ENCODE peak calls at places on chromosome 15, in eight cellular contexts. K is suprapubic skin, W is ovary, F is K562, X is A549, O is transverse colon, L is tibial nerve, A is upper lobe of left lung. V is an unnamed sample.

GRCh38 chr15:52261498-52262242 is 33.9 kb downstream of the MYO5C start:
- DNase-seq in F (no peak), A (no peak), X (peak; percentile 74), O (peak; percentile 61), W (no peak), L (peak; percentile 35), K (peak; percentile 82), V (peak; percentile 65)

GRCh38 chr15:68699881-68700394 is 120.8 kb downstream of the ANP32A start:
- DNase-seq in W (peak; percentile 53), F (no peak), A (peak; percentile 62), O (no peak), X (no peak), L (no peak), K (no peak), V (no peak)

GRCh38 chr15:64532921-64533320 is 72.5 kb downstream of the ZNF609 start:
- DNase-seq in A (no peak), L (no peak), X (no peak), F (no peak), W (no peak), K (no peak), O (no peak), V (no peak)

GRCh38 chr15:71294636-71295241 is 179.5 kb downstream of the THSD4 start:
- DNase-seq in O (peak; percentile 88), A (no peak), F (no peak), K (no peak), L (no peak), X (peak; percentile 99), W (no peak), V (no peak)

GRCh38 chr15:98549003-98549402 is 99.3 kb upstream of the IGF1R start:
- DNase-seq in W (no peak), L (no peak), O (no peak), K (no peak), A (no peak), X (no peak), F (no peak), V (no peak)

GRCh38 chr15:69298697-69299441 is at the start of gene PAQR5:
- DNase-seq in K (no peak), W (no peak), X (peak; percentile 63), A (peak; percentile 93), O (peak; percentile 75), L (no peak), F (peak; percentile 79), V (peak; percentile 68)

GRCh38 chr15:101024709-101025108 is 105.6 kb downstream of the LRRK1 start:
- DNase-seq in W (peak; percentile 30), F (no peak), A (no peak), O (peak; percentile 5), K (peak; percentile 50), L (no peak), X (no peak), V (peak; percentile 11)

GRCh38 chr15:92637621-92638020 is 18.0 kb downstream of the FAM174B start:
- DNase-seq in X (no peak), L (no peak), O (no peak), W (no peak), F (no peak), K (no peak), A (peak; percentile 17), V (peak; percentile 25)

GRCh38 chr15:55133972-55134371 is 62.8 kb downstream of the RSL24D1 start:
- DNase-seq in X (no peak), O (no peak), F (no peak), K (no peak), W (no peak), A (no peak), L (no peak), V (no peak)
- TF ChIP-seq EP300 in X (no peak), O (no peak), F (no peak), K (no peak), W (no peak), A (no peak), L (no peak), V (no peak)

DNA sequence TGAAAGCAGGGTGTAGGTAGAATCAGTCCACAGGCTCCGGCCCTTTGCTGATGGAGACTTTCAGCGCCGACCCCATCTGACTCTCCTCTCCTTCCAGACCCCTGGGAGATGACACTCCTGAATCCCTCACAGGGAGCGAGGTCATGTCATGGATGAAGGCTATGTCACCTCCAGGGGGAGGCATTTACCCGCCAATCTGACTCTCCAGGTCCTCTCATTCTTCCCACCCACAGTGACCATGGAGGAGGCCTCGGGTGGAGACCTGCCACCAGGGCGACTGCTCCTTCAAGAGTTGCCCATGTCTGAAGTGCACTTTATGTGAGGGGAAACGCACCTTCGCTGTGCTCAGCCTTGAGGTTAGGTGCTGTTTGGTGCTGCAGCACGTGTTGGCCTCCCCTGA is 112.7 kb downstream of the KLF13 start:
- DNase-seq in W (no peak), K (peak; percentile 63), A (no peak), F (peak; percentile 44), O (peak; percentile 66), L (no peak), X (peak; percentile 75), V (no peak)
- TF ChIP-seq CTCF in W (no peak), K (no peak), A (peak; percentile 26), F (peak; percentile 66), O (peak; percentile 45), L (no peak), X (peak; percentile 58), V (no peak)

DNA sequence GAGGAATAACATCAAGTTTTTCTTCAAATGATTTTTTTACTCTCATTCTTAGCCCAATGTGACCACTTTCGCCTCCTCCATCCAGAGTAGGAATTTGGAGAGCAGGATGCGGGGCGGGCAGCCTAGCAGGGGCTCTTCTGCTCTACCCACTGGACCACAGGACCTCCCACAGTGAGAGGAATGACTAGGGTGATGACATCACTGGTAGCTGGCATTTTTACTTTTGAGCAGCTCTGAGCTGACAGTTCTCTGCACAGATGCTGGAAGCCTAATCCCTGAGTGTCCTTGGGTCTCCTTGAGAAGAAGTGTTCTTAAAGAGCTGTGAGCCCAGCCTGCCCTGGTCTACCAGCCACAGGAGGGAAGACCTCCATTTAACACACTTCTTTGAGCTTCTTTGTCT is 1.4 kb upstream of the HCN4 start:
- DNase-seq in W (no peak), X (no peak), A (no peak), F (no peak), O (no peak), L (no peak), K (no peak), V (no peak)
- TF ChIP-seq EP300 in W (no peak), X (no peak), A (no peak), F (no peak), O (no peak), L (no peak), K (no peak), V (no peak)

DNA sequence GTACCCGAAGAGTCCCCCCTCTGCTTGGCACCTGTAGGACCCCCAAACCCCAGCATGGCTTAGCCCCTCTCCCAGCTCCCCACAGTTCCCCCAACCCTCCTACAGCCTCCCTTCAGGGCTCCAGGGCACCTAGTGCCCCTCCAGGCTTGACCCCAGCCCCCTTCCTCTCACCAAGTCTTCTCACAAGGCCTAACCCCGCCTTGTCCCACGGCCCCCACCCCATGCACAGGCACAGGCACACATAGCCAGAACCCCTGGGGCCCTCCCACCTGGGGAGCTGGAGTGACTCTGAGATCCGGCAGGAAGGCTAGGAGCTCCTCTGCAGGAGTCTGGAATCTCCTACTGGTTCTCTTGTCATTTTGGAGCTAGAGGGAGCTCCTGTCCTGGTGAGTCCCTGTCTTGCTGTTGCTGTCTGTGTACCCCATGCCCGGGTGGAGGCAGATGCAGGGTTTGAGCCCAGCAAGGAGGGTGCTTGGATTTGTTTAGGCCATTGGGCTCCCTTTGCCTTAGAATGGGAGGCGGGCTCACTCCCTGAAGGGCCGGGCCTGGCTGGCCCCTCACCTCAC is 39.6 kb downstream of the KLF13 start:
- DNase-seq in X (no peak), L (peak; percentile 37), A (no peak), W (peak; percentile 50), O (peak; percentile 49), K (peak; percentile 73), F (no peak), V (no peak)
- TF ChIP-seq CTCF in X (no peak), L (no peak), A (no peak), W (no peak), O (no peak), K (no peak), F (no peak), V (no peak)

DNA sequence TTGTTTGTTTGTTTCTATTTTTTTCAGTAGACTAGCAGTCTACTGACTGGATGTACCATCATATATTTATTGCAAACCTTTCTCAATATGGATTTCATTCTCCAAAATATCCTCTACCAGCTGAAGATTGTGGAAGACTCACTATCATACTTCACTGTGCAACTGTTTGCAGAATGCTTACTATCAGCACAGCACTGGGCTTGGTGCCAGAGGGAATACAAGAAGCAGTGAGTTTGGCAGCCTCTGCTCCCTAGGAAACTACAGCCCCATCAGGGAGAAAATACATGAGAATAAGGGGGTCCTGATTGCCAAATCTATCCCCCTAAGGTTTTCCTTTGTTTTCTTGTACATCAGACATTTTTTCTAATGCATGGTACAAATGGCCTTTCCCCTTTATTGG is 27.5 kb downstream of the AQP9 start:
- DNase-seq in A (no peak), W (peak; percentile 54), O (no peak), K (no peak), F (no peak), L (no peak), X (no peak), V (peak; percentile 76)
- TF ChIP-seq EP300 in A (no peak), W (no peak), O (no peak), K (no peak), F (peak; percentile 28), L (no peak), X (no peak), V (no peak)

GRCh38 chr15:84104853-84105252 is 130.7 kb upstream of the GOLGA6L4 start:
- DNase-seq in O (no peak), X (no peak), F (no peak), L (no peak), A (no peak), K (no peak), W (no peak), V (no peak)

GRCh38 chr15:84113919-84114318 is 121.7 kb upstream of the GOLGA6L4 start:
- DNase-seq in F (no peak), A (no peak), O (no peak), W (no peak), L (no peak), X (no peak), K (no peak), V (no peak)

GRCh38 chr15:84103345-84103744 is 132.2 kb upstream of the GOLGA6L4 start:
- DNase-seq in O (no peak), X (no peak), F (no peak), K (no peak), W (no peak), L (no peak), A (no peak), V (no peak)

GRCh38 chr15:84112025-84112424 is 123.5 kb upstream of the GOLGA6L4 start:
- DNase-seq in O (no peak), F (no peak), A (no peak), W (no peak), K (no peak), X (no peak), L (no peak), V (no peak)

DNA sequence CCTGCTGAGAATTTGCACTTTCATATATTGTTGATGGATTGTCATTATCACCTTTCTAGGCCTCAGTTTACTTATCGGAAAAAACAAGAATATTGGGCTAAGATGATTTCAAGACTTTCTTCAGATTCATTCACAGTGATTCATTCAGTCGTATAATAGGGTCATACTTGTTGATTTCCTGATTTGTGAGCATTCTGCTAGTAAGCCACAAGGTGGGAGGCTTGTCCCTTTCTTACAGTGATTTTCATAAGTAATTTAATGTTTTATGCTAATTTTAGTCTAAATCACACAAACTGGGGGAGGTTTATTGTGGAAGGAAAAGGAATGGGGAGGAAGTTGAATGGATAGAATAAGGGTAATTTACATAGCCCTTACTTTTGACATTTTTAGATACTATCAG is 126.8 kb upstream of the GOLGA6L4 start:
- DNase-seq in A (no peak), L (no peak), F (no peak), K (no peak), W (no peak), O (no peak), X (peak; percentile 26), V (no peak)
- TF ChIP-seq CTCF in A (no peak), L (no peak), F (peak; percentile 36), K (no peak), W (no peak), O (no peak), X (no peak), V (no peak)

V was measured in stomach.